ENCODE peak calls at places on chromosomes 5 and 9, in seven cellular contexts. N is coronary artery; E is CD4-positive, alpha-beta memory T cell; U is PC-3; Q is cardiac muscle cell; O is gastrocnemius medialis; Z is right atrium auricular region. I is an unnamed sample.

GRCh38 chr5:84634256-84634655 is 249.6 kb upstream of the EDIL3 start:
- DNase-seq in N (no peak), E (no peak), U (peak), Q (no peak), O (no peak), Z (no peak), I (no peak)

GRCh38 chr5:54761213-54761701 is 224.1 kb downstream of the ESM1 start:
- DNase-seq in N (no peak), E (no peak), U (no peak), Q (peak), O (no peak), Z (no peak), I (no peak)

GRCh38 chr5:108382784-108383358 is 973 bp upstream of the FBXL17 start:
- DNase-seq in N (no peak), E (no peak), U (no peak), Q (peak), O (no peak), Z (no peak), I (no peak)

GRCh38 chr9:85430659-85431370 is 310.9 kb downstream of the AGTPBP1 start:
- DNase-seq in N (no peak), E (no peak), U (no peak), Q (no peak), O (no peak), Z (no peak), I (peak)

GRCh38 chr9:107644774-107645463 is 155.3 kb upstream of the KLF4 start:
- DNase-seq in N (no peak), E (no peak), U (no peak), Q (peak), O (peak), Z (peak), I (no peak)

GRCh38 chr5:181281984-181282316 is 21.0 kb upstream of the TRIM52 start:
- DNase-seq in N (no peak), E (no peak), U (no peak), Q (no peak), O (no peak), Z (no peak), I (no peak)

GRCh38 chr9:128787583-128788156 is 617 bp downstream of the TBC1D13 start:
- DNase-seq in N (no peak), E (peak), U (peak), Q (peak), O (no peak), Z (no peak), I (no peak)

GRCh38 chr9:92736816-92737606 is 27.6 kb downstream of the BICD2 start:
- DNase-seq in N (no peak), E (no peak), U (no peak), Q (peak), O (no peak), Z (no peak), I (no peak)

GRCh38 chr5:32710335-32710858 is 724 bp upstream of the NPR3 start:
- DNase-seq in N (no peak), E (no peak), U (peak), Q (no peak), O (no peak), Z (no peak), I (no peak)

GRCh38 chr5:30102185-30102584 is 1091.3 kb upstream of the CDH6 start:
- DNase-seq in N (no peak), E (no peak), U (no peak), Q (no peak), O (no peak), Z (no peak), I (no peak)

GRCh38 chr5:112284561-112284960 is 134.5 kb downstream of the EPB41L4A start:
- DNase-seq in N (no peak), E (no peak), U (no peak), Q (no peak), O (no peak), Z (no peak), I (no peak)

GRCh38 chr5:178625679-178626483 is 969 bp downstream of the CLK4 start:
- DNase-seq in N (no peak), E (no peak), U (peak), Q (peak), O (peak), Z (peak), I (no peak)

GRCh38 chr5:131496400-131496713 is 138.7 kb downstream of the RAPGEF6 start:
- DNase-seq in N (no peak), E (no peak), U (no peak), Q (no peak), O (no peak), Z (no peak), I (no peak)

GRCh38 chr9:72278959-72279358 is 86.0 kb downstream of the ZFAND5 start:
- DNase-seq in N (no peak), E (no peak), U (no peak), Q (no peak), O (no peak), Z (no peak), I (no peak)

GRCh38 chr9:112810696-112811490 is 60.3 kb downstream of the SNX30 start:
- DNase-seq in N (no peak), E (no peak), U (no peak), Q (no peak), O (no peak), Z (no peak), I (no peak)

GRCh38 chr9:123724211-123724831 is 205.6 kb downstream of the DENND1A start:
- DNase-seq in N (no peak), E (no peak), U (no peak), Q (peak), O (no peak), Z (no peak), I (no peak)

GRCh38 chr5:168409601-168410458 is 76.4 kb upstream of the RARS1 start:
- DNase-seq in N (no peak), E (no peak), U (peak), Q (peak), O (no peak), Z (no peak), I (no peak)

GRCh38 chr5:143001764-143002351 is 231.7 kb downstream of the ARHGAP26 start:
- DNase-seq in N (no peak), E (no peak), U (peak), Q (peak), O (no peak), Z (no peak), I (no peak)

GRCh38 chr5:116242363-116242762 is 157.5 kb downstream of the COMMD10 start:
- DNase-seq in N (no peak), E (no peak), U (no peak), Q (peak), O (no peak), Z (no peak), I (no peak)

GRCh38 chr9:32247173-32247572 is 137.3 kb upstream of the ACO1 start:
- DNase-seq in N (no peak), E (no peak), U (no peak), Q (no peak), O (no peak), Z (no peak), I (no peak)

GRCh38 chr9:129145841-129146292 is 32.2 kb downstream of the IER5L start:
- DNase-seq in N (peak), E (no peak), U (no peak), Q (peak), O (no peak), Z (peak), I (no peak)

GRCh38 chr5:14118551-14119320 is 24.4 kb upstream of the TRIO start:
- DNase-seq in N (no peak), E (no peak), U (no peak), Q (no peak), O (no peak), Z (no peak), I (peak)

GRCh38 chr5:169606279-169606678 is 22.7 kb downstream of the SPDL1 start:
- DNase-seq in N (no peak), E (no peak), U (no peak), Q (no peak), O (no peak), Z (no peak), I (no peak)

GRCh38 chr5:73663860-73664240 is 37.9 kb downstream of the ARHGEF28 start:
- DNase-seq in N (no peak), E (no peak), U (no peak), Q (no peak), O (no peak), Z (no peak), I (no peak)

GRCh38 chr5:174418809-174419522 is 305.4 kb upstream of the MSX2 start:
- DNase-seq in N (no peak), E (no peak), U (no peak), Q (peak), O (no peak), Z (no peak), I (no peak)

GRCh38 chr9:70761139-70761538 is 346.7 kb upstream of the KLF9 start:
- DNase-seq in N (no peak), E (no peak), U (no peak), Q (no peak), O (no peak), Z (no peak), I (no peak)

GRCh38 chr5:77304388-77304787 is 93.9 kb downstream of the PDE8B start:
- DNase-seq in N (no peak), E (no peak), U (no peak), Q (no peak), O (no peak), Z (no peak), I (no peak)

GRCh38 chr9:131382850-131383729 is 10.8 kb upstream of the PRRC2B start:
- DNase-seq in N (no peak), E (no peak), U (peak), Q (peak), O (peak), Z (peak), I (no peak)

GRCh38 chr5:151961557-151961956 is 36.9 kb upstream of the GLRA1 start:
- DNase-seq in N (no peak), E (no peak), U (no peak), Q (no peak), O (no peak), Z (no peak), I (no peak)

GRCh38 chr5:37847978-37848425 is 8.2 kb upstream of the GDNF start:
- DNase-seq in N (no peak), E (no peak), U (peak), Q (peak), O (no peak), Z (no peak), I (no peak)

GRCh38 chr9:93826209-93826608 is 128.9 kb downstream of the BARX1 start:
- DNase-seq in N (no peak), E (no peak), U (no peak), Q (no peak), O (no peak), Z (no peak), I (no peak)

GRCh38 chr9:36134761-36135505 is 1.6 kb upstream of the GLIPR2 start:
- DNase-seq in N (peak), E (no peak), U (no peak), Q (no peak), O (no peak), Z (no peak), I (no peak)

GRCh38 chr9:129569506-129570449 is 51.1 kb downstream of the C9orf50 start:
- DNase-seq in N (peak), E (no peak), U (peak), Q (peak), O (no peak), Z (no peak), I (no peak)

GRCh38 chr5:2759091-2759490 is 7.6 kb upstream of the IRX2 start:
- DNase-seq in N (peak), E (no peak), U (no peak), Q (no peak), O (no peak), Z (no peak), I (no peak)

GRCh38 chr5:81363093-81363886 is 30.6 kb downstream of the ACOT12 start:
- DNase-seq in N (no peak), E (no peak), U (no peak), Q (no peak), O (no peak), Z (no peak), I (no peak)

GRCh38 chr9:114250235-114250568 is 72.7 kb upstream of the ORM1 start:
- DNase-seq in N (peak), E (peak), U (no peak), Q (peak), O (peak), Z (peak), I (peak)

DNA sequence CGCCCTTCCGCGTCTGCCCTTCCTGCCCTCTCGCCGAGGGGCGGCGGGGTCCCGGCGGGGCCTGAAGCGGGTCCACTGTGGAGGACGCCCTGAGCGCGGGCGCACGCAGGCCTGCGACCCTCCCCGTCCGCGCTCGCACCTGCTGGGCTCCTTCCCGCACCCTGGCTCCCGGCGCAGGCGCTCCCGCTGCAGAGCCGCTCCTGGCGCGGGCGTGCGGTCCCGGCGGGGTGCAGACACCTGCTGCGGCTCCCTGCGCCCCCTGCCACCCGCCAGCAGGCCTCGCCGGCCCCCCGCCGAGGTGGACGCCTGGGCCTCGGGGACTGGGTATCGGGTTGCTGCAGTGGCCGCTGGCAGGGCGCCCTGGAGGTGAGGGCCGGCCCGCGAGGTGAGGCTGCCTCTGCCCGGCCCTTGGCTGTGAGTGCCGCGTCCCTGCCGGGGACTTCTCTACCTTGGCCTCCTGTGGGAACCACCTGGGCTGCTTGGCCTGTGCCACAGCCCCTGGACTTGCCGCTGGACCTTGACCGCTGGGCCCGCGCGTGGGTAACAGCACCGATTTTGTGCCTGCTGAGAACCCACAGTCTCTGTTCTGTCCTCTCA is 617 bp downstream of the ARRDC1 start:
- DNase-seq in N (no peak), E (no peak), U (no peak), Q (no peak), O (no peak), Z (no peak), I (no peak)
- H3K27ac ChIP-seq in N (peak), E (peak), U (no peak), Q (peak), O (peak), Z (peak), I (no peak)

GRCh38 chr9:14750871-14751270 is 28.3 kb upstream of the CER1 start:
- DNase-seq in N (no peak), E (no peak), U (no peak), Q (peak), O (no peak), Z (no peak), I (no peak)
- H3K27ac ChIP-seq in N (no peak), E (no peak), U (no peak), Q (no peak), O (no peak), Z (no peak), I (no peak)

GRCh38 chr9:86838883-86839497 is 108.3 kb downstream of the GAS1 start:
- DNase-seq in N (no peak), E (no peak), U (no peak), Q (no peak), O (no peak), Z (no peak), I (no peak)

GRCh38 chr9:86846679-86847078 is 100.6 kb downstream of the GAS1 start:
- DNase-seq in N (no peak), E (no peak), U (no peak), Q (no peak), O (no peak), Z (no peak), I (no peak)

GRCh38 chr9:86842573-86842972 is 104.7 kb downstream of the GAS1 start:
- DNase-seq in N (no peak), E (no peak), U (no peak), Q (no peak), O (no peak), Z (no peak), I (no peak)

GRCh38 chr9:86839522-86839921 is 107.8 kb downstream of the GAS1 start:
- DNase-seq in N (no peak), E (no peak), U (no peak), Q (no peak), O (no peak), Z (no peak), I (no peak)

DNA sequence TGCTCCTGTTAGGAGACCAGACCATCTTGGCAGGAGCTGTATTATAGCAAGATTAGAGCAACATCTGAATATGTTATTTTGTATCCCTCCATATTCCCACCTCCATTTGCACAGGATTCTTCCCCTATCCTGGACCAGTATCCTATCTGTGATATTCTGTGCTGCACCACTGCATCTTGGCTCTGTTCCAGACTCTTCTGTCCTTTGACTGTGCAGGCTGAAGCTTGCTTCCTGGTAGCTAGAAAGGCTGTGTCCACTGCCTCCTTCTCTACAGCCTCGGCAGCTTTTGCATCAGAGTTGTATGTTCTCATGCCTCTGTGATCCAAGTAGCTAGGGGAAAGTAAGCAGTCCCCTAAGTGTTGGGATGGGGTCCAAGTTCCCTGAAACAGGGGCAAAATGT is 104.1 kb downstream of the GAS1 start:
- DNase-seq in N (no peak), E (no peak), U (no peak), Q (peak), O (no peak), Z (no peak), I (no peak)
- H3K27ac ChIP-seq in N (no peak), E (no peak), U (no peak), Q (no peak), O (no peak), Z (no peak), I (no peak)

DNA sequence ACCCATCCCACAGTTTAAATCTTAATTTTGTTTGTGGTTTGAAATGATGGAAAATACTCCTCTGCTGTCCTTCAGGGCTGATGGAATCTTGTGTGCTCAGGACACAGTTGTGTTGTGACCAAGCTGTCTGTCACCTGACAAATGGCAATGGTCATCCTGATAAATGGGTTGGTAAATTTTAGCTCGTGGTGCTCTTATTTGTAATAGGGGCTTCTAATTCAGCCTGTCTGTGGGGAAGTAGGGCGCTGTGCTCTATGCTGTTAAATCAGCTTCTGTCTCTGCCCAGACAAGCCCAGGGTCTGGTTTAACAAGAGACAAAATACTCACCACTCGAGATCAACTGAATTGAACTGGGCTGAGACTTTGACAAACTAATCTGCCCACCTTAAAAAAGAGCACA is 4.5 kb downstream of the LRRTM2 start:
- DNase-seq in N (no peak), E (no peak), U (no peak), Q (no peak), O (no peak), Z (no peak), I (no peak)
- H3K27ac ChIP-seq in N (no peak), E (no peak), U (no peak), Q (peak), O (peak), Z (no peak), I (peak)

DNA sequence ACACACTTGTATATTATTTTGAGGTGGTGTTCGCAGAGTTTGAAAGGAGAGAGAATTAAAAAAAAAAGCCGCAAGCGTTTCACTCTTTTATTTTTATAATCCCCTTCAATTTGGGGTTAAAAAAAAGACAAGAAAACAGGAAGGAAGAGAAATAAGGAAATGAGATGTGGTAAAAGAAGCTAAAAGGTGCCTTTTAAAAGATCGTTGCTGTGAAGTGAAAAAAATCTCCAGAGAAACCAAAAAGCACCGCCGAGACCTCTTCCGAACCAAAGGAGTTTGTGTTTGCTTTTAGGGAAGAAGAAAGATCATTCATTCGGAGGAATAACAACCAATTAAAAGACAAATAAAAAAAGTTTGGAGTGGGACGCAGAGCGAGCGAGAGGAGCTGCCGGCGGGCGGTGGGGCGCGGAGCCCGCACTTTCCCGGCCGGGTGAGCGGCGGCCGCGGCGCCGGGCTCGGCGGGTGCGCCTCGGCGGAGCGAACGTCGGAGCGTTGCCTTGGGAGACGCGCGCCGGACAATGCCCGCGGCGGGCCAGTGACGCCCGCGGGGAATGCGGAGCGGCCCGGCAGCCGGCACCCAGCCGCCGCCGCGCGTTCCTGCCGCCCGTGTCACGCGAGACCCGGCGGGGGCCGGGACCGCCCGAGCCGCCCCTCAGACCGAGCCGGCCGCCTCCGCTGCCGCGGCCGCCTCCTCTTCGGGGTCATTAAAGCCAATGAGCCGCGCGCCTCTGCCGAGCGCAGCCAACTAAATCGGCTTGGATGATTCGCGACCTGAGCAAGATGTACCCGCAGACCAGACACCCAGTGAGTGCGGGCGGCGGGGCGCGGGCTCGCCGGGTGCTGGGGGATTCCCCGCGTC is 496 bp downstream of the TLE4 start:
- DNase-seq in N (peak), E (peak), U (peak), Q (peak), O (no peak), Z (no peak), I (peak)
- H3K27ac ChIP-seq in N (peak), E (peak), U (peak), Q (peak), O (peak), Z (peak), I (peak)

GRCh38 chr9:106019702-106020101 is 325.4 kb downstream of the TMEM38B start:
- DNase-seq in N (no peak), E (no peak), U (no peak), Q (no peak), O (no peak), Z (no peak), I (no peak)
- H3K27ac ChIP-seq in N (no peak), E (no peak), U (no peak), Q (peak), O (no peak), Z (peak), I (no peak)

GRCh38 chr9:21584890-21585289 is 102.8 kb upstream of the IFNE start:
- DNase-seq in N (no peak), E (no peak), U (no peak), Q (no peak), O (no peak), Z (no peak), I (no peak)
- H3K27ac ChIP-seq in N (no peak), E (no peak), U (no peak), Q (no peak), O (no peak), Z (no peak), I (no peak)